ENCODE peak calls at places on chromosome 11, in four cellular contexts. M is IMR-90, R is SK-N-SH, B is PC-3. V is an unnamed sample.

GRCh38 chr11:18594999-18595749 is 4.4 kb upstream of the MISFA start:
- DNase-seq in M (peak), R (peak), B (peak), V (peak)

GRCh38 chr11:64358536-64358906 is 441 bp upstream of the RPS6KA4 start:
- DNase-seq in M (no peak), R (no peak), B (no peak), V (no peak)

GRCh38 chr11:78213526-78214330 is 25.0 kb downstream of the USP35 start:
- DNase-seq in M (no peak), R (no peak), B (no peak), V (no peak)

GRCh38 chr11:124865902-124866851 is 945 bp downstream of the ROBO3 start:
- DNase-seq in M (peak), R (peak), B (peak), V (peak)

GRCh38 chr11:35619030-35619753 is 932 bp downstream of the FJX1 start:
- DNase-seq in M (peak), R (peak), B (peak), V (peak)

GRCh38 chr11:36507824-36508489 is 2.1 kb downstream of the TRAF6 start:
- DNase-seq in M (no peak), R (no peak), B (no peak), V (no peak)

GRCh38 chr11:125942771-125943428 is 2.9 kb upstream of the VSIG10L2 start:
- DNase-seq in M (no peak), R (no peak), B (no peak), V (no peak)

GRCh38 chr11:103652013-103652412 is 384.4 kb upstream of the DDI1 start:
- DNase-seq in M (peak), R (no peak), B (peak), V (no peak)

GRCh38 chr11:34236572-34236971 is 121.2 kb downstream of the ABTB2 start:
- DNase-seq in M (no peak), R (peak), B (no peak), V (no peak)

GRCh38 chr11:72584293-72584921 is 89.8 kb downstream of the PDE2A start:
- DNase-seq in M (peak), R (no peak), B (no peak), V (peak)

GRCh38 chr11:77375114-77375513 is 73.6 kb upstream of the GDPD4 start:
- DNase-seq in M (peak), R (no peak), B (peak), V (no peak)

GRCh38 chr11:42465613-42466012 is 846.2 kb upstream of the API5 start:
- DNase-seq in M (no peak), R (no peak), B (no peak), V (no peak)

GRCh38 chr11:8477680-8478079 is 116.3 kb downstream of the STK33 start:
- DNase-seq in M (no peak), R (no peak), B (no peak), V (no peak)

GRCh38 chr11:72606362-72607100 is 67.7 kb downstream of the PDE2A start:
- DNase-seq in M (no peak), R (no peak), B (no peak), V (no peak)

GRCh38 chr11:9029477-9029876 is 25.7 kb upstream of the NRIP3 start:
- DNase-seq in M (peak), R (no peak), B (no peak), V (no peak)

GRCh38 chr11:64086263-64086938 is 50.7 kb downstream of the FLRT1 start:
- DNase-seq in M (peak), R (no peak), B (no peak), V (peak)

GRCh38 chr11:130774703-130775102 is 141.6 kb downstream of the SNX19 start:
- DNase-seq in M (no peak), R (no peak), B (peak), V (no peak)

GRCh38 chr11:126186708-126187481 is 24.6 kb downstream of the RPUSD4 start:
- DNase-seq in M (no peak), R (no peak), B (no peak), V (no peak)

GRCh38 chr11:95076416-95076815 is 9.7 kb downstream of the SRSF8 start:
- DNase-seq in M (peak), R (no peak), B (peak), V (no peak)

GRCh38 chr11:95078526-95078925 is 11.1 kb upstream of the ENDOD1 start:
- DNase-seq in M (peak), R (no peak), B (peak), V (no peak)

GRCh38 chr11:95072948-95073347 is 6.2 kb downstream of the SRSF8 start:
- DNase-seq in M (no peak), R (no peak), B (peak), V (peak)

DNA sequence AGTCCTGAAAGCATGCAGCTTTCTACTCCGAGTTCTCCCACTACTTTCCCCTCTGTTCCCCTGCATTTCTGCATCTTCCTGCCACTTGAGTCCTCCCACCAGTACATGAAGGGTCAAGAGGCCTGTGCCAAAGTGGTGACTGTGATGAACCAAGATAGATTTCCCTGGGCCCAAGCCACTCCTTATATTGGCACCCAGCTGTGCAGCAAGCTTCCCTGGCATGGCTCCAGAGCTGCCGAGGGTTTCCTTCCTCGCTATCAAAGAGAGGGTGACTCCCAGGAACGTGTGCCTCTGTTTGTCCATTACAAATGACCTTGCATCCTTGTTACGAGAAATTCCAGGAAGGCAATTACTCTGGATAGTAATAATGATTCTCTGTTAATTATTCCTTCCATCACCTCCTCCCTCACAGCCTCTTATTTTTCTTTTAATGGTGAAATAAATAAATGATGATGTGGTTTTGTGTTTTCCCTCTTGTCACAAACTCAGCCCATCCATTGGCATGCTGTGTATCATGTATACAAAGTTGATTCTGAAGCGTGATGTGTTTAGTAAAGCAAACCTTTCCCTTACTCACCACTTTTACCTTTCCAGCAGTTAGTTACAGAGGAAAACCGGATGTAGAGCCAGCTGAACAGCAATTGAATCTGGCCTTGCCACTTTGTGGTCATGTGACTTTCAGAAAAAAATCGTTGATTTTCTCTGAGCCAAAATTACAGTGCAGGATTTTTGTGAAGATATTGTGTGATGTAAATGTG is 8.3 kb downstream of the SRSF8 start:
- DNase-seq in M (no peak), R (no peak), B (peak), V (no peak)
- H3K4me2 ChIP-seq in M (no peak), R (no peak), B (no peak), V (no peak)

GRCh38 chr11:5514841-5515240 is 1.7 kb downstream of the UBQLNL start:
- DNase-seq in M (no peak), R (no peak), B (no peak), V (peak)
- H3K4me2 ChIP-seq in M (no peak), R (no peak), B (no peak), V (no peak)

GRCh38 chr11:114296190-114296978 is at the start of gene NNMT:
- DNase-seq in M (peak), R (no peak), B (peak), V (no peak)

GRCh38 chr11:114295676-114296081 is 520 bp upstream of the NNMT start:
- DNase-seq in M (no peak), R (no peak), B (no peak), V (no peak)

GRCh38 chr11:114297806-114298700 is 1.9 kb downstream of the NNMT start:
- DNase-seq in M (no peak), R (no peak), B (no peak), V (no peak)

GRCh38 chr11:114298701-114299090 is 2.5 kb downstream of the NNMT start:
- DNase-seq in M (no peak), R (no peak), B (no peak), V (no peak)

DNA sequence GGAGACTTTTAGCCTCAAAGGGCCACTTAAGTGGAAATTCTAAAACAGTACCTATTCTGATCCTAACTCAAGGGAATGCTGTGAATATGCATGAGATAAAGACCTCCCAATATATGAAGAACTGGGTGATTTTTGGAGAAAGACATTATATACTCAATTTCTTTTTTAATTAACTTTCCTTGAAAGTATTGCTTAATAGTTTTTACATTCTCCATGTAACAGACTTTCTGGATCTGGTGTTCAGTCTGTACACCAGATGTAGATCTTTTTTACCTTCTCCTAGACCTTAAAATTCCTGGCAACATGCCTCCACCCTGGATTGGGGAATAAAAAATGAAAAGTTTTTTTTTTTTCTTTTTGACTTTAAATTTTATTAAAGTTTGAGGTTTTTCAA is 777 bp downstream of the NNMT start:
- DNase-seq in M (no peak), R (no peak), B (no peak), V (no peak)
- H3K4me2 ChIP-seq in M (peak), R (peak), B (peak), V (peak)

DNA sequence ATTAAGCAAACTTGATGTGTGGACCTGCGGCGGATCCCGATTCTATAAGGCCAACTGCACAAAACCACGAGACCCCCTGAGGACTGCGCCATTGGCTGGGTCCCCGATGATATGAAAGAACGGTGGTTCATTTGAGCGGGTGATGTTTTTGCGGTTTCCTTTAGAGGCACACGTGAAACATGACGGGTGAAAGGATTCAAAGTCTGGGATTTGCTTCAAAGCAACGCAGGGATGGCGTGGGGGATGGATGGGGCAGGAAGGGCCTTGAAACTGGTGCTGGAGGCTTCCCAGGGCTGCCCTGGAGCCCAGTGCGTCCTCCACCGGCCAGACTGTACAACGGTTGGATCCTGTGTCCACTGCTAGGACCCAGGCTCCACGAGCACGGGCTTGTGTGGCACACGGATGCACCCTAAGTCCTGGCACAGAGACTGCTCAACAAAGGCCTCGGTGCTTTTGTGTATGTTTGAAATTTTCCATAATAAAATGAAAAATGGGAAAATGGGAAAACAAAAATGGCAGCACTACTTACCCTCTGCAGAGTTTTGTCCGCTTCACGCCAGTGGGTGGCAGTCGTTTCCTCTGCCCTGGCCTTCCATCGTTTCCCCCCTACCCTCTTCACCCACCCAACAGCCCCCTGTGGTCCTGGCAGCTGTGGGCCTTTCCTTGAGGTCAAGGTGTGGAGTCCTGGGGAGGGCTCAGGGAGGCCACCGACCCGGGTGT is 3.6 kb downstream of the ASCL2 start:
- DNase-seq in M (no peak), R (no peak), B (no peak), V (no peak)
- H3K4me2 ChIP-seq in M (no peak), R (no peak), B (no peak), V (no peak)

V was measured in trophoblast cell.